ENCODE peak calls at places on chromosomes 3 and 15, in nine cellular contexts. K is RWPE1, G is adrenal gland, Y is DND-41, A is stomach, H is pancreas, F is natural killer cell, J is astrocyte of the spinal cord, Z is fibroblast of lung. V is an unnamed sample.

GRCh38 chr3:179852117-179852886 is 184.4 kb downstream of the PEX5L start:
- DNase-seq in K (no peak), G (peak), Y (no peak), A (no peak), H (no peak), F (no peak), J (peak), Z (peak), V (no peak)

GRCh38 chr3:100170492-100170891 is 56.2 kb upstream of the FILIP1L start:
- DNase-seq in K (no peak), G (no peak), Y (no peak), A (no peak), H (no peak), F (no peak), J (no peak), Z (no peak), V (no peak)

GRCh38 chr3:162329514-162329913 is 832.9 kb downstream of the OTOL1 start:
- DNase-seq in K (no peak), G (no peak), Y (no peak), A (no peak), H (no peak), F (no peak), J (no peak), Z (no peak), V (no peak)

GRCh38 chr3:106560451-106560966 is 691.7 kb upstream of the CBLB start:
- DNase-seq in K (peak), G (no peak), Y (no peak), A (no peak), H (no peak), F (no peak), J (peak), Z (peak), V (no peak)

GRCh38 chr3:40574661-40575060 is 49.9 kb downstream of the ZNF621 start:
- DNase-seq in K (no peak), G (no peak), Y (no peak), A (no peak), H (no peak), F (no peak), J (peak), Z (peak), V (no peak)

GRCh38 chr3:152197937-152198336 is 70.8 kb upstream of the MBNL1 start:
- DNase-seq in K (no peak), G (no peak), Y (no peak), A (no peak), H (no peak), F (no peak), J (no peak), Z (no peak), V (no peak)

GRCh38 chr15:74458473-74458872 is 2.5 kb downstream of the UBL7 start:
- DNase-seq in K (no peak), G (no peak), Y (no peak), A (no peak), H (no peak), F (no peak), J (no peak), Z (no peak), V (no peak)

GRCh38 chr15:69303337-69304175 is 4.8 kb downstream of the PAQR5 start:
- DNase-seq in K (no peak), G (no peak), Y (no peak), A (no peak), H (no peak), F (no peak), J (no peak), Z (peak), V (no peak)

GRCh38 chr3:110414851-110415250 is 656.8 kb upstream of the NECTIN3 start:
- DNase-seq in K (peak), G (no peak), Y (no peak), A (no peak), H (no peak), F (no peak), J (peak), Z (peak), V (no peak)

GRCh38 chr15:52069559-52069958 is 43.0 kb downstream of the BCL2L10 start:
- DNase-seq in K (peak), G (no peak), Y (no peak), A (peak), H (no peak), F (no peak), J (no peak), Z (no peak), V (no peak)

GRCh38 chr3:48782046-48782445 is 65.0 kb upstream of the IP6K2 start:
- DNase-seq in K (no peak), G (no peak), Y (no peak), A (no peak), H (no peak), F (no peak), J (no peak), Z (no peak), V (no peak)

GRCh38 chr3:13301295-13301987 is 118.7 kb downstream of the NUP210 start:
- DNase-seq in K (peak), G (peak), Y (no peak), A (no peak), H (no peak), F (no peak), J (peak), Z (peak), V (no peak)

GRCh38 chr3:77042892-77043291 is 3.0 kb downstream of the ROBO2 start:
- DNase-seq in K (no peak), G (no peak), Y (no peak), A (no peak), H (no peak), F (no peak), J (no peak), Z (peak), V (no peak)

GRCh38 chr3:78912687-78913086 is 855.1 kb downstream of the ROBO1 start:
- DNase-seq in K (no peak), G (no peak), Y (no peak), A (no peak), H (no peak), F (no peak), J (no peak), Z (peak), V (no peak)

GRCh38 chr3:115233021-115233420 is 85.9 kb upstream of the ZBTB20 start:
- DNase-seq in K (no peak), G (no peak), Y (no peak), A (no peak), H (no peak), F (no peak), J (no peak), Z (no peak), V (no peak)

DNA sequence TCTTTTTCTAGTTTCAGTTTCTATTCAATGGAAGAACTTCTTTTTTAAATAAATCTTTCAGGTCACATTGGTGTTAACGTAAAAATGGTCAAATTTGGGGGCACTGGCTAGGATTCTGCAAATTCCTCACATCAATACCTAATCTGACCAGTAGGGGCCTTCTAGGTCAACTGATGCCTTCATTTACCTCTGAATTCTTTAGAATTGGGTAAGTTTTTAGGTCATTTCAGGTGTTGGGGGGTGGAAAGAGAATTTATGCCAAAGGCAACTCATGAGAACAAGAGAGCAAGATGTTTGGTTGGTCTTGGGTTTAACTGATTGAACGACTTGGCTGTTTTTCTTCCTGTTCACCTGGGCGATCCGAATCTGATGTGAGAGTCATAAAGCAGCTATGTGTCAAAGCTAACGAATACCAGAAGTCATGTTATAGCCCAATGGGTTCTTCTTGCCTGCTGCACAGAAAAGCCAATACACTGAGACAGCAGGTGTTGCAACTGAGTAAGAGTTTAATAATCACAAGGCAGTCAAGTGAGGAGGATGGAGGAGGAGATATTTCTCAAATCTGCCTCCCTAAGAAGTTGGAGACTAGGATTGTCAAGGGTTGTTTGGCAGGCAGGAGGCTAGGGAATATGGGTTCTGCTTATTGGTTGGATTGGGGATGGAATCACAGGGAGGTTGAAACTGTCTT is 15.3 kb downstream of the LRRC49 start:
- DNase-seq in K (no peak), G (no peak), Y (no peak), A (no peak), H (no peak), F (no peak), J (no peak), Z (no peak), V (no peak)
- TF ChIP-seq CTCF in K (peak), G (no peak), Y (peak), A (no peak), H (no peak), F (no peak), J (peak), Z (peak), V (peak)

GRCh38 chr15:88918738-88919137 is 5.6 kb upstream of the MFGE8 start:
- DNase-seq in K (peak), G (peak), Y (no peak), A (peak), H (no peak), F (no peak), J (peak), Z (peak), V (no peak)
- TF ChIP-seq CTCF in K (no peak), G (no peak), Y (no peak), A (no peak), H (no peak), F (no peak), J (no peak), Z (no peak), V (no peak)

GRCh38 chr3:94524102-94524922 is 461.5 kb downstream of the NSUN3 start:
- DNase-seq in K (no peak), G (no peak), Y (no peak), A (no peak), H (peak), F (no peak), J (no peak), Z (no peak), V (no peak)

GRCh38 chr3:94520364-94520763 is 457.5 kb downstream of the NSUN3 start:
- DNase-seq in K (no peak), G (no peak), Y (no peak), A (no peak), H (no peak), F (no peak), J (no peak), Z (no peak), V (no peak)

GRCh38 chr3:94525039-94525438 is 462.2 kb downstream of the NSUN3 start:
- DNase-seq in K (no peak), G (no peak), Y (no peak), A (no peak), H (no peak), F (no peak), J (no peak), Z (peak), V (no peak)

DNA sequence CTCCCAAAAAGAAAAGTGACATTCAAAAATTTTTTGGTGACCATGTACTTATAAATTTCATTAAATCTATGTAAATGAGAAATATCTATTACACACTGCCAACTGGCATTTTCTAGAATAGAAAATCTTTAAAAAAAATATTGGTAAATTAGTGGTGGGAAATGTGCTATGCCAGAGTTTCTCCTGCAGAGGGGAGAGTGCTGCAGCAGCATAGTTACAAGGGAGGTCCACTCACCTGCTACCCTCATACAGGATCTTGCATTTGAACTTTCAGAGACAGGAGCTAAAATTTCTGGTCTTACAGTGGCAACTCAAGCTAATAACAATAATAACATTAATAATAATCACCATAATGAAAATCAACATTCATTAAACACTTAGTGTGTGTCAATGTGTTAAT is 459.6 kb downstream of the NSUN3 start:
- DNase-seq in K (no peak), G (no peak), Y (no peak), A (no peak), H (no peak), F (no peak), J (no peak), Z (no peak), V (no peak)
- TF ChIP-seq CTCF in K (no peak), G (no peak), Y (no peak), A (no peak), H (no peak), F (no peak), J (peak), Z (peak), V (peak)

GRCh38 chr3:38150780-38151528 is 12.5 kb downstream of the MYD88 start:
- DNase-seq in K (no peak), G (no peak), Y (no peak), A (no peak), H (no peak), F (no peak), J (no peak), Z (no peak), V (no peak)
- TF ChIP-seq CTCF in K (no peak), G (no peak), Y (peak), A (no peak), H (no peak), F (no peak), J (no peak), Z (no peak), V (no peak)

GRCh38 chr3:178325330-178325729 is 210.9 kb upstream of the KCNMB2 start:
- DNase-seq in K (peak), G (no peak), Y (no peak), A (no peak), H (no peak), F (no peak), J (peak), Z (peak), V (no peak)
- TF ChIP-seq CTCF in K (peak), G (peak), Y (peak), A (no peak), H (no peak), F (no peak), J (peak), Z (peak), V (peak)